ENCODE peak calls at places on chromosomes 5 and 9, in seven cellular contexts. One of them, this sample, is unnamed.
A peak's percentile ranks its signal among the peaks of the same experiment; 100 is the strongest.

GRCh38 chr9:122810306-122810946 is 10.5 kb downstream of the OR1K1 start:
- DNase-seq in neural progenitor cell: peak; percentile 86
- DNase-seq in fibroblast of lung: peak; percentile 77
- DNase-seq in psoas muscle: peak; percentile 81
- DNase-seq in CD4-positive, CD25-positive, alpha-beta regulatory T cell: peak; percentile 75
- DNase-seq in H9: peak; percentile 74
- DNase-seq in left ventricle myocardium inferior: peak; percentile 64
- DNase-seq in this sample: no peak

GRCh38 chr9:71767421-71768321 is 642 bp downstream of the CEMIP2 start:
- DNase-seq in neural progenitor cell: peak; percentile 96
- DNase-seq in fibroblast of lung: peak; percentile 29
- DNase-seq in psoas muscle: peak; percentile 50
- DNase-seq in CD4-positive, CD25-positive, alpha-beta regulatory T cell: no peak
- DNase-seq in H9: no peak
- DNase-seq in left ventricle myocardium inferior: peak; percentile 20
- DNase-seq in this sample: no peak

GRCh38 chr5:67301285-67301904 is 104.8 kb upstream of the CD180 start:
- DNase-seq in neural progenitor cell: no peak
- DNase-seq in fibroblast of lung: peak; percentile 98
- DNase-seq in psoas muscle: peak; percentile 79
- DNase-seq in CD4-positive, CD25-positive, alpha-beta regulatory T cell: no peak
- DNase-seq in H9: no peak
- DNase-seq in left ventricle myocardium inferior: peak; percentile 66
- DNase-seq in this sample: peak; percentile 3

GRCh38 chr5:154038241-154038603 is 488 bp downstream of the FAM114A2 start:
- DNase-seq in neural progenitor cell: no peak
- DNase-seq in fibroblast of lung: no peak
- DNase-seq in psoas muscle: no peak
- DNase-seq in CD4-positive, CD25-positive, alpha-beta regulatory T cell: no peak
- DNase-seq in H9: no peak
- DNase-seq in left ventricle myocardium inferior: no peak
- DNase-seq in this sample: no peak

GRCh38 chr9:131008909-131009618 is at the start of gene LAMC3:
- DNase-seq in neural progenitor cell: peak; percentile 61
- DNase-seq in fibroblast of lung: no peak
- DNase-seq in psoas muscle: peak; percentile 24
- DNase-seq in CD4-positive, CD25-positive, alpha-beta regulatory T cell: no peak
- DNase-seq in H9: peak; percentile 69
- DNase-seq in left ventricle myocardium inferior: no peak
- DNase-seq in this sample: no peak

GRCh38 chr5:128782446-128782845 is 182.8 kb upstream of the SLC27A6 start:
- DNase-seq in neural progenitor cell: no peak
- DNase-seq in fibroblast of lung: peak; percentile 93
- DNase-seq in psoas muscle: peak; percentile 65
- DNase-seq in CD4-positive, CD25-positive, alpha-beta regulatory T cell: no peak
- DNase-seq in H9: no peak
- DNase-seq in left ventricle myocardium inferior: peak; percentile 40
- DNase-seq in this sample: no peak

GRCh38 chr5:3593771-3594513 is 1.7 kb upstream of the IRX1 start:
- DNase-seq in neural progenitor cell: peak; percentile 32
- DNase-seq in fibroblast of lung: no peak
- DNase-seq in psoas muscle: no peak
- DNase-seq in CD4-positive, CD25-positive, alpha-beta regulatory T cell: no peak
- DNase-seq in H9: peak; percentile 47
- DNase-seq in left ventricle myocardium inferior: no peak
- DNase-seq in this sample: no peak

GRCh38 chr9:114374936-114375335 is 12.8 kb downstream of the AKNA start:
- DNase-seq in neural progenitor cell: no peak
- DNase-seq in fibroblast of lung: no peak
- DNase-seq in psoas muscle: no peak
- DNase-seq in CD4-positive, CD25-positive, alpha-beta regulatory T cell: no peak
- DNase-seq in H9: no peak
- DNase-seq in left ventricle myocardium inferior: no peak
- DNase-seq in this sample: no peak

GRCh38 chr9:114214181-114214580 is 58.8 kb downstream of the COL27A1 start:
- DNase-seq in neural progenitor cell: no peak
- DNase-seq in fibroblast of lung: peak; percentile 37
- DNase-seq in psoas muscle: peak; percentile 71
- DNase-seq in CD4-positive, CD25-positive, alpha-beta regulatory T cell: no peak
- DNase-seq in H9: no peak
- DNase-seq in left ventricle myocardium inferior: peak; percentile 60
- DNase-seq in this sample: no peak

GRCh38 chr5:179257190-179257741 is 88.0 kb downstream of the ADAMTS2 start:
- DNase-seq in neural progenitor cell: no peak
- DNase-seq in fibroblast of lung: no peak
- DNase-seq in psoas muscle: peak; percentile 59
- DNase-seq in CD4-positive, CD25-positive, alpha-beta regulatory T cell: no peak
- DNase-seq in H9: peak; percentile 23
- DNase-seq in left ventricle myocardium inferior: peak; percentile 47
- DNase-seq in this sample: no peak
- H3K9me3 ChIP-seq in neural progenitor cell: no peaks in the 10 kb centered on the region
- H3K9me3 ChIP-seq in fibroblast of lung: no peaks in the 10 kb centered on the region
- H3K9me3 ChIP-seq in psoas muscle: no peaks in the 10 kb centered on the region
- H3K9me3 ChIP-seq in CD4-positive, CD25-positive, alpha-beta regulatory T cell: no peaks in the 10 kb centered on the region
- H3K9me3 ChIP-seq in H9: no peaks in the 10 kb centered on the region
- H3K9me3 ChIP-seq in left ventricle myocardium inferior: no peaks in the 10 kb centered on the region
- H3K9me3 ChIP-seq in this sample: no peaks in the 10 kb centered on the region

GRCh38 chr5:141511771-141512325 is 23.0 kb downstream of the PCDHGC5 start:
- DNase-seq in neural progenitor cell: no peak
- DNase-seq in fibroblast of lung: no peak
- DNase-seq in psoas muscle: no peak
- DNase-seq in CD4-positive, CD25-positive, alpha-beta regulatory T cell: no peak
- DNase-seq in H9: no peak
- DNase-seq in left ventricle myocardium inferior: no peak
- DNase-seq in this sample: no peak
- H3K4me1 ChIP-seq in neural progenitor cell: peaks cover 56% of the 10 kb centered on the region
- H3K4me1 ChIP-seq in fibroblast of lung: peaks cover 63% of the 10 kb centered on the region
- H3K4me1 ChIP-seq in psoas muscle: peaks cover 64% of the 10 kb centered on the region
- H3K4me1 ChIP-seq in CD4-positive, CD25-positive, alpha-beta regulatory T cell: peaks cover 18% of the 10 kb centered on the region
- H3K4me1 ChIP-seq in H9: peaks cover 4% of the 10 kb centered on the region
- H3K4me1 ChIP-seq in left ventricle myocardium inferior: peaks cover 85% of the 10 kb centered on the region
- H3K4me1 ChIP-seq in this sample: peaks cover 59% of the 10 kb centered on the region

DNA sequence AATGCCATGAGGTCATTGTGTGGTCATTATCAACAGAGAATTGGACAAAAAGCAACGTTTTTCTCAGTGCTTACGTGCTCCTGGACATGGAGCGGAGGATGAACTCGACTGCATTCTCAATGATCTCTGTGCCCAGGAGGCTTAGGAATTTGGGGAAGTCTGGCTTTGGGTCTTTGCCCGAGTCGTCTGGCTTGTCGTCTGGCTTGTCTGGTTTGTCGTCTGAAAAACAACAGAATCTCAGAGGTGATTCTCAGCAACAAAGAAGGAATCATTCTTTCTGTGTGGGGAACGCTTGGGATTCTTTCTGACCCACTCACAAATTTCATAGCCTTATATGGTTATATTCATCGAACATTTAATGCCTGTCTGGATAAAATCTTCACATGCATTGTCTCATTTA is 4.8 kb downstream of the C5orf46 start:
- DNase-seq in neural progenitor cell: no peak
- DNase-seq in fibroblast of lung: no peak
- DNase-seq in psoas muscle: no peak
- DNase-seq in CD4-positive, CD25-positive, alpha-beta regulatory T cell: no peak
- DNase-seq in H9: no peak
- DNase-seq in left ventricle myocardium inferior: no peak
- DNase-seq in this sample: no peak
- H3K27ac ChIP-seq in neural progenitor cell: no peak overlapping the region
- H3K27ac ChIP-seq in fibroblast of lung: no peak overlapping the region
- H3K27ac ChIP-seq in psoas muscle: no peak overlapping the region
- H3K27ac ChIP-seq in CD4-positive, CD25-positive, alpha-beta regulatory T cell: no peak overlapping the region
- H3K27ac ChIP-seq in H9: no peak overlapping the region
- H3K27ac ChIP-seq in left ventricle myocardium inferior: no peak overlapping the region
- H3K27ac ChIP-seq in this sample: no peak overlapping the region

DNA sequence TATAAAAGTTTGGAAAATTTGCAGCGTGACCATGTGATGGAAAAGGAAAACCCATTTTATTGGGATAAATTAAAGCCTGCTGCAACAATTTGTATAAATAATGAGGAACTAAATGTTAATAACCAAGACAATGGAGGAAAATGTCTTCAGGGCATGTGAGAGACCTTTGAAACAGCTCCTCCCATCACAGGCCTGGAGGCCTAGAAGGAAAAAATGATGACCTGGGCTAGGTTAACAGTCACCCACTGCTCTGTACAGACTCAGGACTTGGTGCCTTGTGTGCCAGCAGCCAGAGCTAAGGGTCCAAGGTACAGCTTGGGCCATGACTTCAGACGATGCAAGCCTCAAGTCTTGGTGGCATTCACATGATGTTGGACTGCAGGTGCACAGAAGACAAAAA is 22.0 kb upstream of the UGT3A1 start:
- DNase-seq in neural progenitor cell: no peak
- DNase-seq in fibroblast of lung: no peak
- DNase-seq in psoas muscle: no peak
- DNase-seq in CD4-positive, CD25-positive, alpha-beta regulatory T cell: no peak
- DNase-seq in H9: no peak
- DNase-seq in left ventricle myocardium inferior: no peak
- DNase-seq in this sample: no peak
- H3K9me3 ChIP-seq in neural progenitor cell: no peaks in the 10 kb centered on the region
- H3K9me3 ChIP-seq in fibroblast of lung: no peaks in the 10 kb centered on the region
- H3K9me3 ChIP-seq in psoas muscle: peaks cover 9% of the 10 kb centered on the region
- H3K9me3 ChIP-seq in CD4-positive, CD25-positive, alpha-beta regulatory T cell: peaks cover 17% of the 10 kb centered on the region
- H3K9me3 ChIP-seq in H9: peaks cover 54% of the 10 kb centered on the region
- H3K9me3 ChIP-seq in left ventricle myocardium inferior: peaks cover 52% of the 10 kb centered on the region
- H3K9me3 ChIP-seq in this sample: no peaks in the 10 kb centered on the region

DNA sequence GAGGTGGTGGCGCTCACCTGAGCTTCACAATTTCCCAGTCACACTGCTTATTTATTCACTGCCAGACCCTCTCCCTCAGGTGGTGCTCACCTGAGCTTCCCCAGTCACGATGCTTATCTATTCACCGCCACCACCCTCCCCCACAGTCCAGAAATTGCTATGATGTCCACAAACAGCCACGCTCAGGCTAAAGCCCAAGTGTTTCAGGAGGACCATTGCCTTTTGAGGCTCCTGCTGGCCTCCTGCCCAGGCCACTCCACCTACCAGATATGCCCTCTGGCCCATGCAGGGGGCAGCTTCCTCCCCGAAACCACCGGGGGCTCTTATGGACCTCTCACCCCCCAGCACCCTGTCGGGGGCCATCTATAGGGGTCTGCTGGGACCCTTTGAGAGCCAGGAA is 4.6 kb downstream of the PDLIM7 start:
- DNase-seq in neural progenitor cell: no peak
- DNase-seq in fibroblast of lung: no peak
- DNase-seq in psoas muscle: no peak
- DNase-seq in CD4-positive, CD25-positive, alpha-beta regulatory T cell: no peak
- DNase-seq in H9: no peak
- DNase-seq in left ventricle myocardium inferior: no peak
- DNase-seq in this sample: no peak
- H3K4me1 ChIP-seq in neural progenitor cell: peaks cover 25% of the 10 kb centered on the region
- H3K4me1 ChIP-seq in fibroblast of lung: peaks cover 31% of the 10 kb centered on the region
- H3K4me1 ChIP-seq in psoas muscle: peaks cover 39% of the 10 kb centered on the region
- H3K4me1 ChIP-seq in CD4-positive, CD25-positive, alpha-beta regulatory T cell: peaks cover 15% of the 10 kb centered on the region
- H3K4me1 ChIP-seq in H9: peaks cover 5% of the 10 kb centered on the region
- H3K4me1 ChIP-seq in left ventricle myocardium inferior: peaks cover 61% of the 10 kb centered on the region
- H3K4me1 ChIP-seq in this sample: peaks cover 45% of the 10 kb centered on the region

DNA sequence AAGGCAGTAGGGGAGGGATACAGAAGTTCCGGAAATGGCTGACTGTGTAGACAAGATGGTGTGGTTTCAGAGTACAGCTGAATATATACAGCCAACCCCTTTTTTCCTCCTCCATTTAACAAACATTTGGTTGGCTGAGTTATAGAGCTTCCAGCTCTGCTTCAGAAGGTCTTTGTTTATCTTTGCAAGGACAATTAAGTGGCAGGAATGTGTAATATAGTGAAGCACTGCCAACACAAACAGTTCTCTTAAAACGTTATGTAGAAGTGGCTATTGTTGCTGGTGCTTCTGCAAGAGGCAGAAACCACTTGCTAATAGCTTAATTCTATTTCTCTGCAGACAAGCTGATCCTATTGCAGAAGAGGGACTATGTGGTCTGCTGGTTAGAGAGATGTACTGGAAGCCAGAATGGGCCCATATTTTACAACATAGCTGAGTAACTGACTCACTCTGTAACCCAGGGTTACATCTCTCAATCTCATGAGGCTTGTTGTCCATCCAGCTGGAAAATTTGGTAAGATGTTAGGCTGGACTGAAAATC is 62.7 kb upstream of the OSMR start:
- DNase-seq in neural progenitor cell: no peak
- DNase-seq in fibroblast of lung: peak; percentile 100
- DNase-seq in psoas muscle: no peak
- DNase-seq in CD4-positive, CD25-positive, alpha-beta regulatory T cell: no peak
- DNase-seq in H9: no peak
- DNase-seq in left ventricle myocardium inferior: no peak
- DNase-seq in this sample: no peak
- H3K27ac ChIP-seq in neural progenitor cell: no peak overlapping the region
- H3K27ac ChIP-seq in fibroblast of lung: peak overlapping the region; percentile 73
- H3K27ac ChIP-seq in psoas muscle: no peak overlapping the region
- H3K27ac ChIP-seq in CD4-positive, CD25-positive, alpha-beta regulatory T cell: no peak overlapping the region
- H3K27ac ChIP-seq in H9: no peak overlapping the region
- H3K27ac ChIP-seq in left ventricle myocardium inferior: peak overlapping the region; percentile 67
- H3K27ac ChIP-seq in this sample: peak overlapping the region; percentile 59

DNA sequence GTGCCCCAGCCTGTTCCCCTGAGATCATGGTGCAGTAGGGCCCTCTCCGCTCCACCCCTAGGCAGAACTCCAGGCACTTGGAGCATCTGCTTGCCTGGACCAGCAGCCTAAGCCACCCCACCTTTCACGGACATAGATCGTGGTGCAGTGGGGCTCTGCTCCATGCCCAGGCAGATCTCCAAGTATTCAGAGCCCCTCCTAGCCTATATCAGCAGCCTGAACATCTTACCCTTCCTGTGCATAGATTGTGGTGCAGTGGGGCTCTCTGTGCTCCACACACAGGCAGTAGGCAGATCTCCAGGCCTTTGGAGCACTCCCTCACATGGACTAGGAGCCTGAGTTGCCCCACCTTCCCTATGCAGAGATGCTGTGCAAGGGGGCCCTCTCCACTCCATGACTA is 103.0 kb downstream of the GLIS3 start:
- DNase-seq in neural progenitor cell: no peak
- DNase-seq in fibroblast of lung: peak; percentile 20
- DNase-seq in psoas muscle: no peak
- DNase-seq in CD4-positive, CD25-positive, alpha-beta regulatory T cell: no peak
- DNase-seq in H9: no peak
- DNase-seq in left ventricle myocardium inferior: no peak
- DNase-seq in this sample: no peak
- H3K9me3 ChIP-seq in neural progenitor cell: peaks cover 36% of the 10 kb centered on the region
- H3K9me3 ChIP-seq in fibroblast of lung: peaks cover 2% of the 10 kb centered on the region
- H3K9me3 ChIP-seq in psoas muscle: peaks cover 5% of the 10 kb centered on the region
- H3K9me3 ChIP-seq in CD4-positive, CD25-positive, alpha-beta regulatory T cell: peaks cover 31% of the 10 kb centered on the region
- H3K9me3 ChIP-seq in H9: peaks cover 21% of the 10 kb centered on the region
- H3K9me3 ChIP-seq in left ventricle myocardium inferior: peaks cover 59% of the 10 kb centered on the region
- H3K9me3 ChIP-seq in this sample: peaks cover 39% of the 10 kb centered on the region

This sample was measured in esophagus squamous epithelium.